ENCODE peak calls at places on chromosomes 1 and 21, in four cellular contexts. I is H9, T is mesenchymal stem cell, W is IMR-90. Q is an unnamed sample.
A peak's percentile ranks its signal among the peaks of the same experiment; 100 is the strongest.

GRCh38 chr1:168112673-168113305 is 23.9 kb downstream of the GPR161 start:
- DNase-seq in T (peak; percentile 69), I (no peak), W (peak; percentile 81), Q (no peak)

GRCh38 chr1:54436826-54437225 is 30.6 kb upstream of the SSBP3 start:
- DNase-seq in W (no peak), T (no peak), I (no peak), Q (no peak)

GRCh38 chr21:18248171-18248570 is 3.5 kb downstream of the CHODL start:
- DNase-seq in I (no peak), T (no peak), W (no peak), Q (no peak)

GRCh38 chr1:10685851-10686403 is 110.5 kb downstream of the CASZ1 start:
- DNase-seq in T (peak; percentile 65), W (peak; percentile 16), I (no peak), Q (no peak)

GRCh38 chr1:212581034-212581433 is 27.5 kb upstream of the ATF3 start:
- DNase-seq in I (no peak), T (no peak), W (no peak), Q (no peak)

GRCh38 chr1:201582261-201582951 is 43.5 kb downstream of the NAV1 start:
- DNase-seq in W (peak; percentile 70), T (peak; percentile 90), I (no peak), Q (no peak)

GRCh38 chr21:42513151-42513984 is at the start of gene SLC37A1:
- DNase-seq in I (peak; percentile 65), W (no peak), T (no peak), Q (no peak)

GRCh38 chr21:35294231-35294898 is 245.3 kb upstream of the RUNX1 start:
- DNase-seq in W (no peak), T (no peak), I (no peak), Q (no peak)

GRCh38 chr1:244833734-244834595 is 1.5 kb upstream of the COX20 start:
- DNase-seq in I (peak; percentile 66), W (peak; percentile 69), T (peak; percentile 83), Q (peak; percentile 45)

GRCh38 chr1:56676571-56677035 is 31.5 kb downstream of the PRKAA2 start:
- DNase-seq in W (peak; percentile 95), I (no peak), T (peak; percentile 89), Q (no peak)

GRCh38 chr1:27861436-27861835 is 10.9 kb upstream of the THEMIS2 start:
- DNase-seq in I (no peak), W (no peak), T (no peak), Q (no peak)

GRCh38 chr21:37459575-37459974 is 93.0 kb downstream of the DYRK1A start:
- DNase-seq in I (no peak), W (peak; percentile 69), T (peak; percentile 60), Q (no peak)

GRCh38 chr1:35886606-35887431 is 3.8 kb downstream of the AGO1 start:
- DNase-seq in T (peak; percentile 8), I (no peak), W (peak; percentile 24), Q (no peak)

GRCh38 chr1:53740621-53741105 is 1.7 kb upstream of the GLIS1 start:
- DNase-seq in I (no peak), T (peak; percentile 30), W (peak; percentile 87), Q (no peak)

GRCh38 chr1:35717911-35718476 is 690 bp downstream of the C1orf216 start:
- DNase-seq in I (peak; percentile 56), T (peak; percentile 84), W (peak; percentile 63), Q (no peak)

GRCh38 chr1:235984041-235984820 is 80.7 kb downstream of the NID1 start:
- DNase-seq in I (no peak), T (peak; percentile 84), W (peak; percentile 90), Q (no peak)

GRCh38 chr1:183834568-183834967 is 29.6 kb downstream of the RGL1 start:
- DNase-seq in W (no peak), I (no peak), T (no peak), Q (no peak)

GRCh38 chr1:10734900-10735602 is 61.4 kb downstream of the CASZ1 start:
- DNase-seq in W (no peak), T (no peak), I (no peak), Q (peak; percentile 44)

GRCh38 chr1:117346206-117346928 is 20.9 kb upstream of the MAN1A2 start:
- DNase-seq in I (no peak), W (peak; percentile 57), T (no peak), Q (no peak)

GRCh38 chr1:4711944-4712343 is 57.5 kb downstream of the AJAP1 start:
- DNase-seq in I (no peak), T (no peak), W (no peak), Q (no peak)

GRCh38 chr1:210457566-210457965 is 128.9 kb downstream of the HHAT start:
- DNase-seq in T (no peak), I (no peak), W (no peak), Q (no peak)

GRCh38 chr21:45809421-45809820 is 165.9 kb downstream of the PCBP3 start:
- DNase-seq in W (no peak), I (no peak), T (no peak), Q (no peak)

GRCh38 chr1:9440261-9440660 is 99.0 kb upstream of the SLC25A33 start:
- DNase-seq in W (no peak), T (no peak), I (no peak), Q (no peak)

GRCh38 chr1:232950919-232951579 is 638 bp downstream of the NTPCR start:
- DNase-seq in T (peak; percentile 65), W (peak; percentile 17), I (peak; percentile 46), Q (no peak)

GRCh38 chr1:161192476-161193465 is 6.1 kb downstream of the ADAMTS4 start:
- DNase-seq in T (peak; percentile 77), W (peak; percentile 65), I (peak; percentile 74), Q (no peak)

GRCh38 chr1:195188821-195189220 is 1419.4 kb downstream of the KCNT2 start:
- DNase-seq in I (no peak), W (peak; percentile 52), T (peak; percentile 2), Q (no peak)

GRCh38 chr1:184753608-184754478 is 815 bp downstream of the EDEM3 start:
- DNase-seq in I (peak; percentile 55), W (peak; percentile 29), T (peak; percentile 56), Q (no peak)

GRCh38 chr1:21069549-21069948 is 107.1 kb downstream of the EIF4G3 start:
- DNase-seq in T (peak; percentile 82), W (peak; percentile 86), I (no peak), Q (no peak)

GRCh38 chr1:24745711-24746582 is 700 bp downstream of the CLIC4 start:
- DNase-seq in W (peak; percentile 66), I (no peak), T (peak; percentile 88), Q (no peak)

GRCh38 chr1:184387069-184387870 is 441 bp downstream of the C1orf21 start:
- DNase-seq in T (peak; percentile 93), I (peak; percentile 49), W (peak; percentile 28), Q (no peak)

GRCh38 chr1:33234131-33234530 is 22.2 kb upstream of the ZNF362 start:
- DNase-seq in I (no peak), T (no peak), W (no peak), Q (no peak)

GRCh38 chr1:33232716-33233115 is 23.6 kb upstream of the ZNF362 start:
- DNase-seq in W (no peak), I (no peak), T (no peak), Q (no peak)

GRCh38 chr1:33236498-33236897 is 19.8 kb upstream of the ZNF362 start:
- DNase-seq in T (no peak), W (no peak), I (no peak), Q (no peak)

GRCh38 chr1:33235521-33235920 is 20.8 kb upstream of the ZNF362 start:
- DNase-seq in T (no peak), I (no peak), W (no peak), Q (no peak)

GRCh38 chr1:33234588-33234990 is 21.7 kb upstream of the ZNF362 start:
- DNase-seq in T (no peak), I (no peak), W (no peak), Q (no peak)
- H4K8ac ChIP-seq in T (peak overlapping the region; percentile 66), I (no peak overlapping the region), W (peak overlapping the region; percentile 5), Q (peak overlapping the region; percentile 5)

GRCh38 chr1:203405703-203406430 is 54.9 kb upstream of the FMOD start:
- DNase-seq in T (no peak), W (no peak), I (no peak), Q (no peak)
- H4K91ac ChIP-seq in T (no peak overlapping the region), W (no peak overlapping the region), I (no peak overlapping the region), Q (no peak overlapping the region)

DNA sequence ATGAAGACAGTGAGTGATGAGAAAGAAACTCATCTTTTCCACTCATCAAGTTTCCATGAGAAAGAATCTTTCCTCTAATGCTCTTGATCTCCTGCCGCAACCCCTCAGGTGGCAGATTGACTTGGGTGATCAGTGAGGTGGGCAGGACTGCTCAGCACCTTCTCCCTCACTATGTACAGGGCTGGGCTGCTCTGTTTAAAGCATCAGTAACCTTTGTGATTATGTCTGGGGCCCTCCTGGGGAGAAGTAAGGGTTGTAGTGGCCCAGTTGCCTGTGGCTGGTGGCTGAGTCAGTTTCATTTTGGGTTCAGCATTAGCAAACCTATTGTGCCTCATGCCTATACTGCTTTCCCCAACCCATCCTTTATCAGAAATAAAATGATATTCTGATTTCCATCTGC is 366.0 kb downstream of the TTLL7 start:
- DNase-seq in I (no peak), W (no peak), T (no peak), Q (no peak)
- H3K9me3 ChIP-seq in I (no peaks in the 10 kb centered on the region), W (no peaks in the 10 kb centered on the region), T (no peaks in the 10 kb centered on the region), Q (no peaks in the 10 kb centered on the region)

DNA sequence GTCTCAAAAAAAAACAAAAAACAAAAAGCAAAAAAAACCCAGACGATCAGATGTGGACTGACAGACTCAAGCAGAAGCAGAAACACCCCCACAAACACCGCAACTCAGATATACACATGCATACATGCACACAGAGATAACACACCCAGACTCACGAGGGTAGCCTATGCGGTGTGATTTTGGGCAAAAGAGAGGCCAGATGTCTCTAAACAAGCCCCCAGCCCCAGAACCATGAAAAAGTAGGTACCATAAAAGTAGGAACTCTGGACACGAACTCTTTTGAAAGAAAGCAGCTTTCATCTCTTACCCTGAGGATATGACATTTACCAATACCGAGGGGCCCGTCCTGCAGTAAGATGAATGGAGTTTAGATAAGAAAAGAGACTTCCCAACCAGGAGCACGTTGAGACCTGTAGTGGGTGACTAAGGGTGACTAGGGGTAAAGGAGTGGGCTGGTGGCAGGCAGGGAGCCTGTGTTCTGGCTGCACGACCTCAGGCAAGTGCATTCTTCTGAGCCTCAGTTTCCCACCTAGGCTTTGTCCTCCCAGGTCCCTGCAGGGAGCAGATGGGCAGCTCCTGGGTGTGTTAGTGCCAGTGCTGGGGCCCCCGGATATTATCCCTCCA is 1.5 kb upstream of the TINAGL1 start:
- DNase-seq in T (peak; percentile 22), W (no peak), I (no peak), Q (no peak)
- H4K8ac ChIP-seq in T (no peak overlapping the region), W (no peak overlapping the region), I (no peak overlapping the region), Q (no peak overlapping the region)

DNA sequence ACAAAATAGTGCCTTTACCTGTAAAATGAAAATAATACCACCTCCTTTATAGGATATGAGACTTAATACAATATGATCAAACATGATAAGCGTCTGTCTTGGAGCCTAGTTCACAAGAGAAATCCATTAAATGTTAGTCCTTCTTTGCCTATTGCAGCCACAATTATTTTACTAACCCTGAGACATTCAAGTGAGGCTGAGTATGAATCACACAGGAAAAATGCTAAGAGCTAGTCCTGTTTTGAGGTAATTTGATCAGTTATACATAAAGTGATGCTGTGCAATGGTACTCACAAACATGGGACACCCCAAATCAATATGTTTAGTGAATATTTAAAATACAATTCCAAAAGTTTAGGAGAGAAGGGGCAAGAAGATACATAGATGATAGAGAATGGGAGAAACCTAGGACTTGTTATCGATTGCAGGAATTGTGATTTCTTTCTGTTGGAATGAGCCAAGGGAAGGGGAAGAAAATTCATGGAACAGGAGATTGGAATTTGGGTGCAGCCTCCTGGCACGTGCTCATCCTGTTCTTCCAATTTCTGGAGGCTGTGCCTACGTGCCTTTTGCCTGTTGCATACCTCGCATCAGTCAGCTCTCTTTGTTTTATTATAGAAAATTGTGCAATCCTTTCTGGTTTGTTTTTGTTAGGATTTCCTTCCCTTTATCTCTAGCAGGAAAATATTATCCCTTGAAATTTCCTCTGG is 39.9 kb upstream of the BACH1 start:
- DNase-seq in W (peak; percentile 89), I (no peak), T (peak; percentile 70), Q (no peak)
- H4K91ac ChIP-seq in W (peak overlapping the region; percentile 86), I (no peak overlapping the region), T (no peak overlapping the region), Q (no peak overlapping the region)